ENCODE peak calls at places on chromosome 4, in five cellular contexts. L is lower leg skin, J is AG10803, A is left ventricle myocardium inferior, F is RWPE1. K is an unnamed sample.

GRCh38 chr4:159417006-159417405 is 314.1 kb downstream of the RAPGEF2 start:
- DNase-seq in F (no peak), L (no peak), J (no peak), A (no peak), K (no peak)

GRCh38 chr4:40515398-40516293 is 114.0 kb downstream of the RBM47 start:
- DNase-seq in L (no peak), J (peak; percentile 11), A (no peak), F (no peak), K (peak; percentile 86)

GRCh38 chr4:52643846-52644245 is 15.3 kb downstream of the USP46 start:
- DNase-seq in J (peak; percentile 74), L (peak; percentile 88), F (no peak), A (peak; percentile 87), K (peak; percentile 56)

GRCh38 chr4:116118216-116118615 is 967.2 kb downstream of the TRAM1L1 start:
- DNase-seq in F (no peak), J (no peak), L (no peak), A (no peak), K (no peak)

GRCh38 chr4:186727149-186727976 is 3.7 kb upstream of the FAT1 start:
- DNase-seq in F (no peak), L (no peak), A (no peak), J (peak; percentile 12), K (no peak)

GRCh38 chr4:188619456-188620149 is 480.4 kb downstream of the TRIML1 start:
- DNase-seq in J (no peak), F (no peak), L (no peak), A (no peak), K (no peak)

GRCh38 chr4:105666693-105667092 is 41.8 kb downstream of the INTS12 start:
- DNase-seq in J (peak; percentile 9), L (no peak), A (no peak), F (peak; percentile 10), K (peak; percentile 52)

GRCh38 chr4:165784672-165785071 is 88.4 kb upstream of the TLL1 start:
- DNase-seq in F (no peak), L (no peak), A (peak; percentile 41), J (no peak), K (no peak)

GRCh38 chr4:133149932-133150642 is 993 bp downstream of the PCDH10 start:
- DNase-seq in L (no peak), F (no peak), J (no peak), A (no peak), K (no peak)

GRCh38 chr4:152106113-152106763 is 345.4 kb upstream of the GATB start:
- DNase-seq in L (peak; percentile 90), J (peak; percentile 94), F (peak; percentile 90), A (peak; percentile 61), K (peak; percentile 90)

GRCh38 chr4:40621592-40622512 is 7.8 kb downstream of the RBM47 start:
- DNase-seq in F (peak; percentile 75), A (peak; percentile 64), L (peak; percentile 95), J (peak; percentile 99), K (peak; percentile 79)

GRCh38 chr4:41362647-41363383 is 106.1 kb downstream of the UCHL1 start:
- DNase-seq in A (no peak), F (no peak), L (no peak), J (peak; percentile 22), K (no peak)

GRCh38 chr4:149835280-149835679 is 19.6 kb upstream of the IQCM start:
- DNase-seq in A (no peak), F (no peak), J (no peak), L (no peak), K (no peak)

GRCh38 chr4:70818173-70818856 is 21.4 kb downstream of the GRSF1 start:
- DNase-seq in A (no peak), J (no peak), L (no peak), F (no peak), K (no peak)

GRCh38 chr4:66294626-66295025 is 624.3 kb upstream of the EPHA5 start:
- DNase-seq in J (no peak), F (no peak), L (no peak), A (no peak), K (no peak)

GRCh38 chr4:20487852-20488251 is 212.4 kb upstream of the PACRGL start:
- DNase-seq in J (peak; percentile 38), A (no peak), L (no peak), F (no peak), K (no peak)

GRCh38 chr4:73883306-73883705 is 14.1 kb downstream of the CXCL1 start:
- DNase-seq in A (no peak), J (peak; percentile 72), L (no peak), F (no peak), K (no peak)

GRCh38 chr4:165010991-165011390 is 20.8 kb upstream of the TRIM60 start:
- DNase-seq in F (no peak), L (no peak), A (no peak), J (no peak), K (no peak)

GRCh38 chr4:40238700-40239548 is 42.1 kb downstream of the RHOH start:
- DNase-seq in A (no peak), F (no peak), L (no peak), J (no peak), K (no peak)

GRCh38 chr4:105600951-105601350 is 48.5 kb downstream of the ARHGEF38 start:
- DNase-seq in J (no peak), A (no peak), F (no peak), L (no peak), K (no peak)

GRCh38 chr4:118757761-118758213 is 72.6 kb downstream of the METTL14 start:
- DNase-seq in J (peak; percentile 66), L (no peak), F (no peak), A (no peak), K (peak; percentile 17)

GRCh38 chr4:181569553-181569952 is 673.6 kb upstream of the TENM3 start:
- DNase-seq in A (no peak), F (peak; percentile 68), L (no peak), J (peak; percentile 59), K (peak; percentile 45)

GRCh38 chr4:114034189-114034588 is 54.7 kb upstream of the ARSJ start:
- DNase-seq in L (no peak), J (no peak), A (no peak), F (no peak), K (no peak)

GRCh38 chr4:60729194-60729593 is 470.9 kb upstream of the ADGRL3 start:
- DNase-seq in A (no peak), F (peak; percentile 54), L (no peak), J (no peak), K (no peak)

GRCh38 chr4:124325676-124326075 is 386.9 kb downstream of the ANKRD50 start:
- DNase-seq in A (no peak), J (no peak), L (no peak), F (no peak), K (no peak)

GRCh38 chr4:124318292-124318691 is 394.2 kb downstream of the ANKRD50 start:
- DNase-seq in J (no peak), F (no peak), L (no peak), A (no peak), K (no peak)

GRCh38 chr4:124322234-124322831 is 390.2 kb downstream of the ANKRD50 start:
- DNase-seq in L (no peak), F (peak; percentile 17), A (no peak), J (peak; percentile 40), K (peak; percentile 43)

GRCh38 chr4:124321370-124321769 is 391.2 kb downstream of the ANKRD50 start:
- DNase-seq in J (no peak), A (no peak), F (no peak), L (no peak), K (no peak)
- TF ChIP-seq CTCF in J (no peak), A (no peak), F (no peak), L (no peak), K (peak; percentile 37)

GRCh38 chr4:22434895-22435294 is 81.0 kb downstream of the ADGRA3 start:
- DNase-seq in J (peak; percentile 36), L (no peak), F (peak; percentile 5), A (no peak), K (peak; percentile 76)
- TF ChIP-seq CTCF in J (peak; percentile 51), L (no peak), F (no peak), A (peak; percentile 52), K (peak; percentile 54)

GRCh38 chr4:176377705-176378302 is 58.0 kb downstream of the SPCS3 start:
- DNase-seq in L (no peak), F (peak; percentile 27), A (no peak), J (peak; percentile 25), K (peak; percentile 11)
- TF ChIP-seq CTCF in L (no peak), F (peak; percentile 71), A (peak; percentile 65), J (peak; percentile 71), K (peak; percentile 59)

GRCh38 chr4:54509057-54509456 is 148.7 kb upstream of the KIT start:
- DNase-seq in F (no peak), J (no peak), L (no peak), A (no peak), K (no peak)
- TF ChIP-seq CTCF in F (no peak), J (no peak), L (no peak), A (no peak), K (no peak)

DNA sequence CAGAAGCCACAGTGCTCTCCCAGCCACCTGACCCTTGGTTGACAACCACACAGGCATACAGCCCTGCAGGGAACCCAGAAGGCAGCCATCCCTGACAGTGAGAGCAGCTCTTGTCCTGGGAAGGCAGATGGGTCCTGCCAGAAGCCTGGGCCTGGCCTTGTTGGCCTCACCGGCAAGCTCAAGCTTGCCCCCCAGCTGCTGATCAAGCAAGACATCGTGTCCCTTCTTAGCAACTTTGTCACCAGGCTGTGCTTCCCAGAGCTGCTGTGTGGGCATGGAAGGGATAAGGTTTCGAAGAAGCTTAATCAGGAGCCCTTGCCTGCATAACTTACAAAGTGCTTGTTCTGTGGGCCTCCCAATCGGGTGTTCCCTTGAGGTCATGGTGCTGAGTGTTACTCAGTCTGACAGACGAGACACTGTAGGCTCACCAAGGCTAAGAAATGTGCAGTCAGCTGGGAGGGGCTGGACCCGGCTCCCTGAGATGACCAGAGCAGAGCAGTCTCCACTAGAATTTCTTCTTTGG is 6.8 kb upstream of the ABLIM2 start:
- DNase-seq in L (no peak), J (no peak), A (no peak), F (no peak), K (no peak)
- TF ChIP-seq CTCF in L (no peak), J (no peak), A (peak; percentile 17), F (no peak), K (no peak)